ENCODE peak calls at places on chromosomes 5 and 9, in ten cellular contexts. One of them, this sample, is unnamed.

GRCh38 chr9:114119242-114120191 is 20.4 kb upstream of the KIF12 start:
- DNase-seq in tibial artery: no peak
- DNase-seq in cardiac fibroblast: no peak
- DNase-seq in heart right ventricle: no peak
- DNase-seq in PC-3: no peak
- DNase-seq in IMR-90: no peak
- DNase-seq in upper lobe of right lung: peak; percentile 37
- DNase-seq in body of pancreas: no peak
- DNase-seq in hepatocyte: no peak
- DNase-seq in A549: no peak
- DNase-seq in this sample: no peak

GRCh38 chr5:96636601-96637000 is 25.6 kb upstream of the CAST start:
- DNase-seq in tibial artery: no peak
- DNase-seq in cardiac fibroblast: no peak
- DNase-seq in heart right ventricle: no peak
- DNase-seq in PC-3: no peak
- DNase-seq in IMR-90: no peak
- DNase-seq in upper lobe of right lung: no peak
- DNase-seq in body of pancreas: no peak
- DNase-seq in hepatocyte: no peak
- DNase-seq in A549: no peak
- DNase-seq in this sample: no peak

GRCh38 chr5:169745441-169746146 is 108.5 kb downstream of the DOCK2 start:
- DNase-seq in tibial artery: no peak
- DNase-seq in cardiac fibroblast: peak; percentile 25
- DNase-seq in heart right ventricle: no peak
- DNase-seq in PC-3: peak; percentile 36
- DNase-seq in IMR-90: peak; percentile 33
- DNase-seq in upper lobe of right lung: no peak
- DNase-seq in body of pancreas: no peak
- DNase-seq in hepatocyte: no peak
- DNase-seq in A549: no peak
- DNase-seq in this sample: peak; percentile 19

GRCh38 chr5:14296533-14297331 is 153.6 kb downstream of the TRIO start:
- DNase-seq in tibial artery: no peak
- DNase-seq in cardiac fibroblast: no peak
- DNase-seq in heart right ventricle: peak; percentile 31
- DNase-seq in PC-3: peak; percentile 22
- DNase-seq in IMR-90: peak; percentile 36
- DNase-seq in upper lobe of right lung: no peak
- DNase-seq in body of pancreas: peak; percentile 28
- DNase-seq in hepatocyte: no peak
- DNase-seq in A549: no peak
- DNase-seq in this sample: no peak

GRCh38 chr5:149408252-149409099 is 29.4 kb upstream of the IL17B start:
- DNase-seq in tibial artery: peak; percentile 43
- DNase-seq in cardiac fibroblast: no peak
- DNase-seq in heart right ventricle: no peak
- DNase-seq in PC-3: no peak
- DNase-seq in IMR-90: no peak
- DNase-seq in upper lobe of right lung: peak; percentile 45
- DNase-seq in body of pancreas: no peak
- DNase-seq in hepatocyte: no peak
- DNase-seq in A549: no peak
- DNase-seq in this sample: no peak

GRCh38 chr5:109945097-109945678 is 255.5 kb downstream of the MAN2A1 start:
- DNase-seq in tibial artery: no peak
- DNase-seq in cardiac fibroblast: no peak
- DNase-seq in heart right ventricle: no peak
- DNase-seq in PC-3: no peak
- DNase-seq in IMR-90: no peak
- DNase-seq in upper lobe of right lung: no peak
- DNase-seq in body of pancreas: no peak
- DNase-seq in hepatocyte: no peak
- DNase-seq in A549: no peak
- DNase-seq in this sample: no peak

GRCh38 chr5:36200513-36200912 is 41.2 kb downstream of the NADK2 start:
- DNase-seq in tibial artery: no peak
- DNase-seq in cardiac fibroblast: peak; percentile 49
- DNase-seq in heart right ventricle: no peak
- DNase-seq in PC-3: peak; percentile 81
- DNase-seq in IMR-90: peak; percentile 55
- DNase-seq in upper lobe of right lung: no peak
- DNase-seq in body of pancreas: no peak
- DNase-seq in hepatocyte: no peak
- DNase-seq in A549: no peak
- DNase-seq in this sample: peak; percentile 66

GRCh38 chr9:93082841-93083411 is 13.1 kb upstream of the CARD19 start:
- DNase-seq in tibial artery: peak; percentile 48
- DNase-seq in cardiac fibroblast: no peak
- DNase-seq in heart right ventricle: no peak
- DNase-seq in PC-3: no peak
- DNase-seq in IMR-90: no peak
- DNase-seq in upper lobe of right lung: peak; percentile 70
- DNase-seq in body of pancreas: no peak
- DNase-seq in hepatocyte: peak; percentile 6
- DNase-seq in A549: no peak
- DNase-seq in this sample: no peak

GRCh38 chr9:111952559-111952958 is 55.9 kb downstream of the UGCG start:
- DNase-seq in tibial artery: no peak
- DNase-seq in cardiac fibroblast: peak; percentile 79
- DNase-seq in heart right ventricle: no peak
- DNase-seq in PC-3: peak; percentile 67
- DNase-seq in IMR-90: peak; percentile 96
- DNase-seq in upper lobe of right lung: no peak
- DNase-seq in body of pancreas: no peak
- DNase-seq in hepatocyte: no peak
- DNase-seq in A549: no peak
- DNase-seq in this sample: peak; percentile 80

GRCh38 chr5:23412515-23412914 is 94.9 kb upstream of the PRDM9 start:
- DNase-seq in tibial artery: no peak
- DNase-seq in cardiac fibroblast: no peak
- DNase-seq in heart right ventricle: no peak
- DNase-seq in PC-3: no peak
- DNase-seq in IMR-90: no peak
- DNase-seq in upper lobe of right lung: no peak
- DNase-seq in body of pancreas: no peak
- DNase-seq in hepatocyte: no peak
- DNase-seq in A549: no peak
- DNase-seq in this sample: no peak

GRCh38 chr5:148060881-148061280 is 2.9 kb upstream of the SPINK5 start:
- DNase-seq in tibial artery: no peak
- DNase-seq in cardiac fibroblast: no peak
- DNase-seq in heart right ventricle: no peak
- DNase-seq in PC-3: no peak
- DNase-seq in IMR-90: no peak
- DNase-seq in upper lobe of right lung: no peak
- DNase-seq in body of pancreas: no peak
- DNase-seq in hepatocyte: no peak
- DNase-seq in A549: no peak
- DNase-seq in this sample: no peak

GRCh38 chr9:16100596-16101091 is 547.8 kb downstream of the CCDC171 start:
- DNase-seq in tibial artery: peak; percentile 89
- DNase-seq in cardiac fibroblast: peak; percentile 93
- DNase-seq in heart right ventricle: peak; percentile 57
- DNase-seq in PC-3: no peak
- DNase-seq in IMR-90: peak; percentile 71
- DNase-seq in upper lobe of right lung: peak; percentile 65
- DNase-seq in body of pancreas: peak; percentile 40
- DNase-seq in hepatocyte: peak; percentile 52
- DNase-seq in A549: no peak
- DNase-seq in this sample: no peak

GRCh38 chr9:90012825-90013425 is 408.1 kb downstream of the GADD45G start:
- DNase-seq in tibial artery: no peak
- DNase-seq in cardiac fibroblast: no peak
- DNase-seq in heart right ventricle: no peak
- DNase-seq in PC-3: no peak
- DNase-seq in IMR-90: no peak
- DNase-seq in upper lobe of right lung: no peak
- DNase-seq in body of pancreas: peak; percentile 60
- DNase-seq in hepatocyte: no peak
- DNase-seq in A549: no peak
- DNase-seq in this sample: no peak

GRCh38 chr9:4375424-4376195 is 75.7 kb upstream of the GLIS3 start:
- DNase-seq in tibial artery: no peak
- DNase-seq in cardiac fibroblast: peak; percentile 76
- DNase-seq in heart right ventricle: no peak
- DNase-seq in PC-3: peak; percentile 69
- DNase-seq in IMR-90: peak; percentile 82
- DNase-seq in upper lobe of right lung: no peak
- DNase-seq in body of pancreas: no peak
- DNase-seq in hepatocyte: peak; percentile 56
- DNase-seq in A549: peak; percentile 52
- DNase-seq in this sample: peak; percentile 50

GRCh38 chr9:136977223-136978072 is at the start of gene PTGDS:
- DNase-seq in tibial artery: no peak
- DNase-seq in cardiac fibroblast: peak; percentile 80
- DNase-seq in heart right ventricle: peak; percentile 82
- DNase-seq in PC-3: no peak
- DNase-seq in IMR-90: peak; percentile 13
- DNase-seq in upper lobe of right lung: no peak
- DNase-seq in body of pancreas: no peak
- DNase-seq in hepatocyte: no peak
- DNase-seq in A549: no peak
- DNase-seq in this sample: no peak

GRCh38 chr9:84851935-84852585 is 182.5 kb downstream of the NTRK2 start:
- DNase-seq in tibial artery: peak; percentile 87
- DNase-seq in cardiac fibroblast: peak; percentile 94
- DNase-seq in heart right ventricle: peak; percentile 66
- DNase-seq in PC-3: peak; percentile 52
- DNase-seq in IMR-90: peak; percentile 11
- DNase-seq in upper lobe of right lung: no peak
- DNase-seq in body of pancreas: peak; percentile 39
- DNase-seq in hepatocyte: peak; percentile 14
- DNase-seq in A549: peak; percentile 49
- DNase-seq in this sample: peak; percentile 98

GRCh38 chr9:74846771-74847170 is 41.0 kb downstream of the TRPM6 start:
- DNase-seq in tibial artery: no peak
- DNase-seq in cardiac fibroblast: no peak
- DNase-seq in heart right ventricle: no peak
- DNase-seq in PC-3: peak; percentile 35
- DNase-seq in IMR-90: peak; percentile 6
- DNase-seq in upper lobe of right lung: no peak
- DNase-seq in body of pancreas: no peak
- DNase-seq in hepatocyte: no peak
- DNase-seq in A549: no peak
- DNase-seq in this sample: no peak

DNA sequence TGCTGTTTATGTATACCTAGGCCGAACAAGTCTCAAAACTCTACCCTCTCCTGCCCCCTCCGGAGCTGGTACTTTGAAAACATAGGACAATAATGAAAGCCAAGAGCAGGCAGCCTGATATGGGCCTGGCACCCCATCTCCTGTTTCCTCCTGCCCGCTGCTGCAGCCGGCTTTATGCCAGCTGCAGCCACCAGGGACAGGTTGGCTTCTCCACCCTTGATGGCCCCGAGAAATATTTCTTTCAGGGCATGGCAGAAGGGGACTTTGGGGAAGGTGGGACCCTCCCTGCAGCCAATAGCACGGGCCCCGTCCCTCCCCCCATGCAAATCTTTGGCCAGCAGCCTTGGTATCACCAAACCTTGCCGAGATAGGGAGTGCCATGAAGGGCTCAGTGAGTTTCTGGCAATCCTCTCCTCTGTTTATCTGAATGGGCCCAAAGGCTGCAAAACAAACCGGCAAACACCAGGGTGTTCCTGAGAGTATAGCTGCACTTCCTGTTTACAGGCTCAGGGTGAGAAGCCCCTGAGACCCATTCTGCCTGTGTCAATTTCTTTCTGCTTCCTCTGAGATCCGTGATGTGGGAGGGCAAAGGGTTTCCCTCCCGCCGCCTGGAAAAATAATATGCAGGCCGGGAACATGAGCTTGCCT is 73.4 kb upstream of the BOD1 start:
- DNase-seq in tibial artery: no peak
- DNase-seq in cardiac fibroblast: peak; percentile 16
- DNase-seq in heart right ventricle: peak; percentile 32
- DNase-seq in PC-3: no peak
- DNase-seq in IMR-90: no peak
- DNase-seq in upper lobe of right lung: no peak
- DNase-seq in body of pancreas: peak; percentile 78
- DNase-seq in hepatocyte: no peak
- DNase-seq in A549: peak; percentile 88
- DNase-seq in this sample: no peak
- TF ChIP-seq CTCF in tibial artery: no peak
- TF ChIP-seq CTCF in cardiac fibroblast: no peak
- TF ChIP-seq CTCF in heart right ventricle: no peak
- TF ChIP-seq CTCF in PC-3: peak; percentile 9
- TF ChIP-seq CTCF in IMR-90: no peak
- TF ChIP-seq CTCF in upper lobe of right lung: no peak
- TF ChIP-seq CTCF in body of pancreas: peak; percentile 57
- TF ChIP-seq CTCF in hepatocyte: no peak
- TF ChIP-seq CTCF in A549: no peak
- TF ChIP-seq CTCF in this sample: no peak

GRCh38 chr9:24245988-24246387 is 299.7 kb downstream of the IZUMO3 start:
- DNase-seq in tibial artery: no peak
- DNase-seq in cardiac fibroblast: peak; percentile 11
- DNase-seq in heart right ventricle: no peak
- DNase-seq in PC-3: peak; percentile 57
- DNase-seq in IMR-90: peak; percentile 10
- DNase-seq in upper lobe of right lung: no peak
- DNase-seq in body of pancreas: no peak
- DNase-seq in hepatocyte: peak; percentile 43
- DNase-seq in A549: no peak
- DNase-seq in this sample: peak; percentile 60
- TF ChIP-seq CTCF in tibial artery: no peak
- TF ChIP-seq CTCF in cardiac fibroblast: peak; percentile 11
- TF ChIP-seq CTCF in heart right ventricle: no peak
- TF ChIP-seq CTCF in PC-3: peak; percentile 56
- TF ChIP-seq CTCF in IMR-90: peak; percentile 23
- TF ChIP-seq CTCF in upper lobe of right lung: peak; percentile 29
- TF ChIP-seq CTCF in body of pancreas: no peak
- TF ChIP-seq CTCF in hepatocyte: peak; percentile 50
- TF ChIP-seq CTCF in A549: no peak
- TF ChIP-seq CTCF in this sample: peak; percentile 43

DNA sequence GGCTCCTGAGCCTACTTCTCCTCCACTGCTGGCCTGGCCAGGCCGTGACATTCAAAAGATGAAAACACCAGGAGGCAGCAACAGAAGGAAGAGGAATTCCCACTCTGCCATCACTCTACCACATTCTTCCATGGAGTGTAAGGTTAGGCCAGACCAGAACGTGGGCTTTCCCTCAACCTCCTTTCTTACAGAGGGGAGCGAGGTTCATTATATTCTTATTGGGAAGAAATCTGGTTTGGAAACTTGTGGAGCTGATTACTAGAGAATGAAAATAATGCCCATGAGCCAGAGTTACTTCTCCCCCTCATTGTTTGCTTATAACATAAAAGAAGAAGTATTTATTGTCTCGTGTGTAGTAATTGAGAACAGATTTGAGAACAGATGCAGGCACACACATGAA is 136.3 kb upstream of the BASP1 start:
- DNase-seq in tibial artery: no peak
- DNase-seq in cardiac fibroblast: no peak
- DNase-seq in heart right ventricle: no peak
- DNase-seq in PC-3: no peak
- DNase-seq in IMR-90: no peak
- DNase-seq in upper lobe of right lung: no peak
- DNase-seq in body of pancreas: no peak
- DNase-seq in hepatocyte: no peak
- DNase-seq in A549: no peak
- DNase-seq in this sample: no peak
- TF ChIP-seq CTCF in tibial artery: no peak
- TF ChIP-seq CTCF in cardiac fibroblast: no peak
- TF ChIP-seq CTCF in heart right ventricle: no peak
- TF ChIP-seq CTCF in PC-3: no peak
- TF ChIP-seq CTCF in IMR-90: no peak
- TF ChIP-seq CTCF in upper lobe of right lung: no peak
- TF ChIP-seq CTCF in body of pancreas: no peak
- TF ChIP-seq CTCF in hepatocyte: no peak
- TF ChIP-seq CTCF in A549: no peak
- TF ChIP-seq CTCF in this sample: no peak

GRCh38 chr9:1837453-1838084 is 177.6 kb upstream of the SMARCA2 start:
- DNase-seq in tibial artery: no peak
- DNase-seq in cardiac fibroblast: peak; percentile 18
- DNase-seq in heart right ventricle: no peak
- DNase-seq in PC-3: peak; percentile 11
- DNase-seq in IMR-90: peak; percentile 1
- DNase-seq in upper lobe of right lung: no peak
- DNase-seq in body of pancreas: peak; percentile 28
- DNase-seq in hepatocyte: peak; percentile 18
- DNase-seq in A549: peak; percentile 25
- DNase-seq in this sample: peak; percentile 62
- TF ChIP-seq CTCF in tibial artery: peak; percentile 22
- TF ChIP-seq CTCF in cardiac fibroblast: peak; percentile 10
- TF ChIP-seq CTCF in heart right ventricle: no peak
- TF ChIP-seq CTCF in PC-3: peak; percentile 25
- TF ChIP-seq CTCF in IMR-90: peak; percentile 7
- TF ChIP-seq CTCF in upper lobe of right lung: peak; percentile 47
- TF ChIP-seq CTCF in body of pancreas: peak; percentile 26
- TF ChIP-seq CTCF in hepatocyte: peak; percentile 25
- TF ChIP-seq CTCF in A549: peak; percentile 32
- TF ChIP-seq CTCF in this sample: peak; percentile 46

This sample was measured in MCF 10A.